ENCODE peak calls at places on chromosome 20, in four cellular contexts. K is fibroblast of mammary gland, U is bronchial epithelial cell, E is brain microvascular endothelial cell. T is an unnamed sample.

GRCh38 chr20:33793011-33793931 is 17.9 kb upstream of the CHMP4B start:
- DNase-seq in E (no peak), K (peak), U (no peak), T (no peak)

GRCh38 chr20:16573011-16573965 is at the start of gene KIF16B:
- DNase-seq in E (peak), U (peak), K (peak), T (peak)

GRCh38 chr20:3751284-3751663 is 16.3 kb downstream of the ADISSP start:
- DNase-seq in E (no peak), K (no peak), U (no peak), T (no peak)

GRCh38 chr20:13430346-13431002 is 208.3 kb downstream of the TASP1 start:
- DNase-seq in E (no peak), K (peak), U (peak), T (no peak)

GRCh38 chr20:37481610-37482009 is 39.4 kb upstream of the NNAT start:
- DNase-seq in U (no peak), K (no peak), E (no peak), T (no peak)

GRCh38 chr20:12715371-12715770 is 293.4 kb upstream of the SPTLC3 start:
- DNase-seq in K (no peak), U (peak), E (no peak), T (no peak)

GRCh38 chr20:3863317-3863716 is 16.7 kb downstream of the MAVS start:
- DNase-seq in K (no peak), E (no peak), U (no peak), T (no peak)

GRCh38 chr20:46647469-46647868 is 3.8 kb downstream of the SLC13A3 start:
- DNase-seq in E (no peak), K (no peak), U (no peak), T (no peak)

GRCh38 chr20:13549451-13549850 is 89.3 kb downstream of the TASP1 start:
- DNase-seq in K (no peak), U (no peak), E (no peak), T (no peak)

GRCh38 chr20:2084703-2085102 is 16.9 kb upstream of the STK35 start:
- DNase-seq in E (no peak), K (no peak), U (no peak), T (no peak)

GRCh38 chr20:1272368-1273155 is 6.5 kb downstream of the SNPH start:
- DNase-seq in K (no peak), E (no peak), U (no peak), T (no peak)

GRCh38 chr20:7841967-7842301 is 98.3 kb downstream of the HAO1 start:
- DNase-seq in K (peak), E (peak), U (peak), T (no peak)

GRCh38 chr20:61856626-61857413 is 208.9 kb downstream of the TAF4 start:
- DNase-seq in K (no peak), E (no peak), U (no peak), T (no peak)

GRCh38 chr20:3454821-3455220 is 16.0 kb upstream of the ATRN start:
- DNase-seq in K (no peak), U (no peak), E (no peak), T (no peak)

GRCh38 chr20:25313608-25314007 is 65.7 kb downstream of the PYGB start:
- DNase-seq in U (no peak), E (no peak), K (no peak), T (no peak)

GRCh38 chr20:12570371-12570770 is 438.4 kb upstream of the SPTLC3 start:
- DNase-seq in U (peak), E (peak), K (no peak), T (no peak)

GRCh38 chr20:49381558-49382493 is 100.6 kb downstream of the KCNB1 start:
- DNase-seq in K (peak), U (peak), E (peak), T (no peak)

GRCh38 chr20:56957737-56958553 is 308.5 kb downstream of the BMP7 start:
- DNase-seq in K (no peak), U (no peak), E (no peak), T (no peak)

GRCh38 chr20:14498809-14499208 is 161.4 kb upstream of the FLRT3 start:
- DNase-seq in E (no peak), K (no peak), U (no peak), T (no peak)

GRCh38 chr20:37347891-37348642 is 2.1 kb downstream of the SRC start:
- DNase-seq in K (no peak), E (no peak), U (no peak), T (no peak)

GRCh38 chr20:53244711-53245110 is 272.6 kb downstream of the TSHZ2 start:
- DNase-seq in E (no peak), U (no peak), K (no peak), T (no peak)

GRCh38 chr20:56628015-56628872 is 862 bp upstream of the TFAP2C start:
- DNase-seq in U (no peak), K (no peak), E (no peak), T (peak)

GRCh38 chr20:56003111-56003800 is 2.1 kb downstream of the CBLN4 start:
- DNase-seq in K (no peak), E (no peak), U (no peak), T (no peak)

GRCh38 chr20:38186788-38187221 is 21.7 kb upstream of the TGM2 start:
- DNase-seq in K (no peak), U (peak), E (no peak), T (no peak)

GRCh38 chr20:11847827-11848226 is 69.9 kb upstream of the BTBD3 start:
- DNase-seq in K (no peak), U (no peak), E (no peak), T (no peak)

GRCh38 chr20:36642136-36642535 is 3.9 kb downstream of the SLA2 start:
- DNase-seq in E (no peak), K (no peak), U (no peak), T (no peak)

GRCh38 chr20:25250508-25250907 is 2.6 kb downstream of the PYGB start:
- DNase-seq in K (peak), U (no peak), E (no peak), T (no peak)

GRCh38 chr20:43914697-43915208 is at the start of gene TOX2:
- DNase-seq in K (no peak), E (no peak), U (no peak), T (peak)

GRCh38 chr20:354298-354977 is 7.5 kb downstream of the NRSN2 start:
- DNase-seq in E (peak), K (peak), U (peak), T (peak)

GRCh38 chr20:63117151-63117550 is 98.8 kb downstream of the YTHDF1 start:
- DNase-seq in E (no peak), U (no peak), K (no peak), T (no peak)

GRCh38 chr20:63115651-63116411 is 100.1 kb downstream of the YTHDF1 start:
- DNase-seq in E (no peak), K (no peak), U (no peak), T (no peak)

GRCh38 chr20:63117661-63118302 is 98.1 kb downstream of the YTHDF1 start:
- DNase-seq in U (no peak), K (no peak), E (no peak), T (no peak)

GRCh38 chr20:63118303-63118670 is 97.6 kb downstream of the YTHDF1 start:
- DNase-seq in U (no peak), K (no peak), E (no peak), T (no peak)

GRCh38 chr20:63116412-63117106 is 99.4 kb downstream of the YTHDF1 start:
- DNase-seq in U (no peak), K (no peak), E (no peak), T (peak)
- TF ChIP-seq CTCF in U (no peak), K (no peak), E (no peak), T (no peak)

GRCh38 chr20:23020230-23020629 is 14.9 kb upstream of the SSTR4 start:
- DNase-seq in E (no peak), K (no peak), U (no peak), T (no peak)

GRCh38 chr20:23019403-23019802 is 15.7 kb upstream of the SSTR4 start:
- DNase-seq in K (no peak), U (no peak), E (no peak), T (no peak)

GRCh38 chr20:23018941-23019340 is 16.2 kb upstream of the SSTR4 start:
- DNase-seq in E (no peak), K (no peak), U (no peak), T (no peak)

GRCh38 chr20:23021541-23021940 is 13.6 kb upstream of the SSTR4 start:
- DNase-seq in E (no peak), K (no peak), U (no peak), T (no peak)

DNA sequence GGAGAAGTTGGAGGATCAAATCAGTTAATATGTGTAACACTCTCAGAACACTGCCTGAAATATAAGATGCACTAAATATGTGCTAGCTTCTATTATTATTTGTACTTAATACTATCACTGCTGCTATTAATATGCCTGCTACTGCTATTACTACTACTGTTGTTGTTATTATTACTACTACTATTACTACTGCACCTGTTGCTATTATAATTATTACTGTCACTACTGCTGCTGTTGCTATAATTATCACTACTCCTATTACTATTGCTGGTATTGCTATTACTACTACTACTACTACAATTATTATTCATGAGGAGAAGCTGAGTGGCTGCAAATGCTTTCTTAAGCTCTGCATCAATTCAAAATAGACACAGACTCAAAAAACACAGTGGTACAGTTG is 16.7 kb upstream of the SSTR4 start:
- DNase-seq in E (no peak), U (no peak), K (no peak), T (no peak)
- TF ChIP-seq CTCF in E (no peak), U (no peak), K (no peak), T (no peak)

GRCh38 chr20:50528129-50528528 is 17.9 kb downstream of the PTPN1 start:
- DNase-seq in E (no peak), K (no peak), U (no peak), T (no peak)
- TF ChIP-seq CTCF in E (no peak), K (no peak), U (no peak), T (no peak)

DNA sequence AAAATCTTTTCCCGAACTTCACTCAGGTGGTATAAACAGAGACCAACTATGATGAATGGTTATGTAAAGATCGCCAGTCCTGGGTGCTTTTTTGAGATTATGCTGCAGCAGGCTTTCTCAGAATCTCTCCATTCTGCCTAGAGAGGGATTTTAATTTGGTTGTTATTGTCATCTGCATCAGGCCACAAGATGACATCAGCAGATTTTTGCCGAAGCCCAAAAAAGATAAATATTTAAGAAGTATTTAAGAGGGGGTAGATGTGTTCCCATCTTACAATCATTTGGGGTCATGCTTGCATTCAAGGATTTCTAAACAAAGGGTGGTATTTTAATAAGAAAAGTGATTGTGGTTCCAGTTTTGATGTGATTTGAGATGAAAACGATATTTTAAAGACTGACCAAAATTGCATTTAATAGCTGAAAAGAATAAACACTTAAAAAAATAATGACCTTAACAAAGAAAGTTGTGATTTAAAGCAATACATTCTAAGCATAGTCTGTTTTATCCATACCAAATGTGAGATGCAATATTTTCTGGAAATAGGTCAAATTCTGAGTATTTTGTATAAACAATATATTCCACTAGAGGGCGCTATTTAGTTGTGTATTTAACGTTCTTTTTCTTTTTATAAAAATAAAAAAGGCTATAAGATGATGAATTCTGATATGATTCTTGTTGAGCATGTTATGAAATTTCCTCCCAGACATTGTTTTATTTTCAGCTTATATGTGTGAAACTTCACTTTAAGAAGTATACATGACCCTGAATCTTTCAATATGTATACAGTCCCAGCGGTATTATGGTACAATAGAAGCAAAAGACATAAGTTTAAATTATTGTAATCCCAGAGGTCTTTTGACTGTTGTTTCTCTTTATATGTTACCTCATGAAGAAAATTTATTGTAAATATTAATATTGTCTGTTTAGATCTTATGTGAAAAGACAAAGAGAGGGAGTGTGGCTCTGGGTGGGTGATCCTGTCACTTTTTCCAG is 51.0 kb upstream of the ZFP64 start:
- DNase-seq in K (peak), U (peak), E (no peak), T (peak)
- TF ChIP-seq CTCF in K (peak), U (no peak), E (peak), T (no peak)

DNA sequence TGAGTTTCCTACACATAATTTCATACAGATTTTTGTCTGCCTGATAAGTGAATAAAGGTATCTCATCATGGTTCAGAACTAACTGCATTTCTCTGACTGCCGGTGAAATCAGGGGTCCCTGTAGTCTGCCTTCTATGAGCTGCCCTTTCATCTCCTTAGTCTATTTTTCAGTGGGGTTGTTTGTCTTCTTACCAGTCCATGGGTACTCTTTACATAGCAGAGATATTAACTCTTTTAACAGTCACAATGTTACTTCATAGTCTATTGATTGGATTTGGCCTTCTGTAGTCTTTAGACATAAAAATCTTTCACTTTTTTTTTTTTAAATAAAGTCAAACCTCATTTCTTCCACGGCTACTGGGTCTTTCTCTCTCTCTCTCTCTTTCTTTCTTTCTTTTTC is 79.8 kb downstream of the RALGAPA2 start:
- DNase-seq in K (no peak), U (no peak), E (no peak), T (no peak)
- TF ChIP-seq CTCF in K (no peak), U (no peak), E (no peak), T (no peak)

DNA sequence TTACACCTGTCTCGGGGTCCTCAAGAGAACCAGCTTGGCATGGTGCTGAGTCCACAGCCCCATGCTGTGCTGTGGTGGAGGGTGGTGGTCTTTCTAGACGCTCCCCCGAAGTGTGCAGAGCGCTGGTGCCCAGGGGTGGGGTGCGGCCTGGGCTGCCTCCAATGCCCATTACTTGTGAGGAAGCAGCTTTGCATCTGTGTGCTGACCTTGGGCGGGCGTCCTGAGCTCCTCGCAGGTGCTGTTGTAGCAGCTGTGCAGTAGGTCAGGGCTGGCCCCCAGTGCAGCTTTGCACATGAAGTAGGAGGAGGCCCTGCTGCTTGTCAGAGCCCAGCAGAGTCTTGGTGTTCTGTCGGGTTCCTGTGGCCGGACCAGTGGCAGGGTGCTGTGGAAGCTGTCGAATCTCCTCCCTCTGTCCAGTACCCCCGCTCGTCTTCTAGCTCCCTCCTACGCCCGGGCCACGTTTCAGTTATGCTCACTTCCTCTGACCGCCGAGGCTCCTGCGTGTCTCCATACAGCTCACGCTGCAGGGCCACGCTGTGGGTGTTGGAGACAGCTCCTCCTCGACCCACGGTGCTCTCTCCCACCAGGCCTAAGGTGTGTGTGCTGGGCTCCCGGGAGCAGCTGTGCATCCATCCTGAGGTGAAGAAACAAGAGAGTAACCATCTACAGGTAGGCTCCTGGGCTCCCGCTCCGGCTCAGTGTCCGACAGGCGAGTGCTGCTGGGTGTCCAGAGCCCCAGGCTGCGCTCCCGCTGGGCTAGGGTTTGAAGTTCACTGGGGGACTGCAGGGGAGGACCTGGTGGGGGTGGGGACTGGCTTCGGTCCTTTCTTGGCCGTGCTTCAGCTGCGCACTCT is 4.1 kb downstream of the RTEL1 start:
- DNase-seq in K (no peak), E (no peak), U (no peak), T (no peak)
- TF ChIP-seq CTCF in K (no peak), E (no peak), U (no peak), T (no peak)

GRCh38 chr20:58510921-58511320 is 4.3 kb downstream of the APCDD1L start:
- DNase-seq in U (no peak), K (no peak), E (no peak), T (no peak)
- TF ChIP-seq CTCF in U (no peak), K (no peak), E (no peak), T (no peak)

GRCh38 chr20:47969426-47969825 is 184.1 kb upstream of the SULF2 start:
- DNase-seq in E (no peak), K (no peak), U (no peak), T (no peak)
- TF ChIP-seq CTCF in E (no peak), K (no peak), U (no peak), T (no peak)

DNA sequence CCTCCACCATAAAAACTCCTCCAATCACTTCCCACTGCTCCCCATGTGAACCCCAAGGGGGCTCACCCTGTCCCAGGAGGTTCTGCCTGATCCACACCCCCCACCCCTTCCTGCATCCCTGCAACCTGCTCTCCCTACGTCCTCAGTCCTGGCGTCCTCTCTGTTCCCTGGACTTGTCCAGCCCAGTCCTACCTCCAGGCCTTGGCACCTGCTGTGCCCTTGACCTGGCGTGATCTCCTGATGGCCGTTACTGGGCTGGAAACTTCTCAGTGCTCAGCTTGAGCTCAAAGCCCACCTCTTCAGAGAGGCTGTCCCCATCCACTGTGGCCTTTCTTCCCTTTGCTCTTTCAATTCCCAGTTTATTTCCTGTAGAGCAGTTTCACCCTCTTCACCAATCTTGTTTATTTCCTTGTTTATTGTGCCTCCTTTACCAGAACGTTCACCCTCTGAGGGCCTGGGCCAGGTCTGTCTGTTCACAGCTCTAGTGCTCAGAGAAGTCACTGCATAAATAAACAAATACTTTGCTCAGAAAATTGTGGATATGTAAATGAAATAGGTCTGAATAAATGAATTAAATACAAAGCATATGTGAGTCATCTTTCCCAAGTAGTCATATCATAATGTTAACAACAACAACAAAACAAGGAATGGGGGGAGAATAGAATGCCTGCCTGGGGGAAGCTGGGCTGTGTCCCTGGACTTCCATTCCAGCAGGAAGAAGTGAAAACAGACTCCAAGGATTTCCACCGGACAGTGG is 175.7 kb upstream of the SULF2 start:
- DNase-seq in U (no peak), K (no peak), E (no peak), T (no peak)
- TF ChIP-seq CTCF in U (no peak), K (no peak), E (no peak), T (no peak)